ENCODE peak calls at places on chromosomes 5 and 9, in four cellular contexts. S is K562, B is GM12878, G is HepG2. M is an unnamed sample.

GRCh38 chr5:155147222-155147621 is 133.7 kb downstream of the KIF4B start:
- DNase-seq in S (peak; percentile 3), B (no peak), G (no peak), M (no peak)

GRCh38 chr9:88775037-88775471 is 216.2 kb upstream of the S1PR3 start:
- DNase-seq in S (peak; percentile 61), B (no peak), G (no peak), M (no peak)

GRCh38 chr5:38536968-38537367 is 19.5 kb downstream of the LIFR start:
- DNase-seq in S (no peak), B (no peak), G (no peak), M (no peak)

GRCh38 chr5:91166040-91166807 is 216.9 kb downstream of the ARRDC3 start:
- DNase-seq in S (no peak), B (no peak), G (no peak), M (no peak)

GRCh38 chr5:96990102-96990501 is 54.2 kb downstream of the LNPEP start:
- DNase-seq in S (no peak), B (no peak), G (no peak), M (no peak)

GRCh38 chr5:176741566-176742211 is 68.7 kb upstream of the UNC5A start:
- DNase-seq in S (no peak), B (no peak), G (no peak), M (no peak)

GRCh38 chr9:34496149-34496712 is 26.6 kb downstream of the ENHO start:
- DNase-seq in S (no peak), B (no peak), G (no peak), M (no peak)

GRCh38 chr9:79384506-79384905 is 187.3 kb upstream of the TLE4 start:
- DNase-seq in S (no peak), B (no peak), G (no peak), M (no peak)

GRCh38 chr9:100775912-100776311 is 198.0 kb downstream of the CAVIN4 start:
- DNase-seq in S (no peak), B (no peak), G (no peak), M (no peak)

GRCh38 chr9:108047264-108047663 is 557.7 kb upstream of the KLF4 start:
- DNase-seq in S (no peak), B (no peak), G (no peak), M (no peak)

GRCh38 chr9:113950195-113951031 is 74.3 kb downstream of the ZNF618 start:
- DNase-seq in S (no peak), B (no peak), G (no peak), M (no peak)

GRCh38 chr5:38641003-38641402 is 84.6 kb upstream of the LIFR start:
- DNase-seq in S (no peak), B (no peak), G (no peak), M (no peak)

GRCh38 chr5:114330916-114331531 is 30.8 kb upstream of the KCNN2 start:
- DNase-seq in S (no peak), B (no peak), G (no peak), M (no peak)

GRCh38 chr9:134365791-134366222 is 39.6 kb downstream of the RXRA start:
- DNase-seq in S (no peak), B (no peak), G (no peak), M (peak; percentile 25)

GRCh38 chr9:134365115-134365596 is 38.9 kb downstream of the RXRA start:
- DNase-seq in S (no peak), B (no peak), G (no peak), M (no peak)

GRCh38 chr9:134367796-134368490 is 41.7 kb downstream of the RXRA start:
- DNase-seq in S (no peak), B (no peak), G (no peak), M (no peak)

GRCh38 chr9:134367061-134367460 is 40.8 kb downstream of the RXRA start:
- DNase-seq in S (no peak), B (no peak), G (no peak), M (no peak)

DNA sequence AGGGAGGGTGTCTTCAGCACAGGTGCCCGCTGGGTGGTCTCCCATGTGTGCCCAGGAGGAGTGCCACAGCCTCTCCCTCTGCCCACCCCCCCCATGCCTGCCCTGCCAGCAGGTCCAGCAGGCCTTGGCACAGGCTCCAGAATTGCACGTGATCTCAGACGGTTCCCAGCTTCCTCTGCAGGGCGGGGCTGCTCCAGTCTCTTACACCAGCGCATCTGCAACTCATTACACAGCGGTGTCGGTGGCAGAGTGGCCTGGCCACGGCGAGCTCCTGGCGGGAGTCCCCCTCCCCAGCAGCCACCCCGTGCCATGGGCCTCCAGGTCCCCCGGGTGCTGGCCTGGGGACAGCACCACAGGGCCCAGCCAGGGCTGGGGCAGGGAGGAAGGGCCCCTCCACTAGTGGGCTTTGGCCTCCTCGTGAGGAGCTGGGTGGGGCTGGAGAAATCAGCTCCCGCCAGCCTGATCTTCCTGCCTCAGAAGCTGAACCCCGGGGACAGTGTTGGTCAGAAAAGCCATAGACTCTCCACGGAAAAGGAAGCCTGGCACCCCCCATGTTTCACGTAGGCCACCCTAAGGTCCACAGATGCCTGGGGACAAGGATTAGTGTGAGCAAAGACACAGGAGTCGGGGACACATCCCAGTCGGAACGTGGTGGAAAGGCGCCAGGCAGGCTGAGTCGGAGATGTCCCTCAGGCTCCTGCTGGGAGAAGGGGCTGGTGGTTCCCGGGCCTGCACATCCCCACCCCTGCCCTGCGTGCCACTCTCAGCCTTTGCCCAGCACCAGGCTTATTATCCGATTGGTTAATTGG is 40.2 kb downstream of the RXRA start:
- DNase-seq in S (no peak), B (no peak), G (no peak), M (no peak)
- TF ChIP-seq ETV6 in S (no peak), B (no peak), G (no peak), M (no peak)

DNA sequence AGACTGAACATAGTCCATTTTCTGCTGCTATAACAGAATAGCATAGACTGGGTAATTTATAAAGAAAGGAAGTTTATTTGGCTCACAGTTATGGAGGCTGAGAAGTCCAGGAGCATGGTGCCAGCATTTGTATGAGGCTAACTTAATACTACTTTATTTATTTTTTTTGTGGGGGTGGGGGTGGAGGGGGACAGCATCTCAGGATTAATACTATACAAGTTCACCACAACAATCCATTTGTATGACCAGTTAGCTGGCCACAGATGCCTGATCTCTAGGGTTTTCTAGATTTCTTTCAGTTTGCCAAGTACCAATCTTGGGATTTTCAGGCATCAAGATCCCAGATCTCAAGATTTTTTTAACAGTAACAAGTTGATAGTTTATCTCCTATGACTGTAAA is 20.3 kb downstream of the ANGPTL2 start:
- DNase-seq in S (no peak), B (no peak), G (no peak), M (no peak)
- TF ChIP-seq CREM in S (no peak), B (no peak), G (no peak), M (no peak)

DNA sequence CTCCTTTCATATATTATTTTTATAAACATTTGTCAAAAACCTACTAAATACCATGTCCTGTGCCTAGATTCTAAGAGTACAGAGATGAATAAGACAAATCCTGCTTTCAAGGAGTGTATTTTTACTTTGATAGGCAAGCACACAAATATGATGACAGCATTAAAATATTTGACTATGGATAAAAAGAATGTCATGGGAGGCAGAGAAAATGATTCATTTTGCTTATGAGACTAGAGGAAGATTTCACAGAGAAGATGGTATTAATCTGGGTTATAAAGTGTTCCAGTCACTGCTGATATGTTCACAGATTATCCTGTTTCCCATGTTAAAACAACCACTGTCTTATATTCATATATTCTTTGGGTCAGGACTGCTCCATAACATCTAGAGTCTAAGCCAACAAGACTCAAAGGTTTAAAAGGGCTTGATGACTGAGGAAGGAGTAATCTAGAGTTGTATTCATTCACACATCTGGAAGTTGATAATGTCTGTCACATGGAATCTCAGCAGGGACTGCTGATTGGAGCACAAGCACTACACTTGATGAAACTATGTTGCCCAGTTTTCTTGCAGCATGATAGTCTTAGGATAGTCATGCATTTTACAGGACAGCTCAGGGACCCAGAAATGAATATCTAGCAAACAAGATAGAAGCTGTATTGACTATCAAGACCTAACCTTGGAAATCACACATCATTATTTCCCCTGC is 79.4 kb downstream of the STARD4 start:
- DNase-seq in S (no peak), B (no peak), G (no peak), M (no peak)
- TF ChIP-seq ETV6 in S (no peak), B (no peak), G (no peak), M (no peak)

GRCh38 chr5:41003670-41004376 is 67.3 kb downstream of the MROH2B start:
- DNase-seq in S (no peak), B (no peak), G (no peak), M (no peak)
- TF ChIP-seq CREM in S (no peak), B (no peak), G (no peak), M (no peak)

GRCh38 chr5:159581502-159582249 is 251.4 kb upstream of the IL12B start:
- DNase-seq in S (no peak), B (no peak), G (no peak), M (no peak)
- TF ChIP-seq ETV6 in S (no peak), B (no peak), G (no peak), M (no peak)

GRCh38 chr5:93791520-93791972 is 50.1 kb upstream of the POU5F2 start:
- DNase-seq in S (no peak), B (no peak), G (peak; percentile 14), M (no peak)

GRCh38 chr5:93793159-93793781 is 51.9 kb upstream of the POU5F2 start:
- DNase-seq in S (no peak), B (no peak), G (no peak), M (no peak)

GRCh38 chr5:93787598-93787997 is 46.2 kb upstream of the POU5F2 start:
- DNase-seq in S (no peak), B (no peak), G (no peak), M (no peak)

GRCh38 chr5:93789173-93790070 is 48.0 kb upstream of the POU5F2 start:
- DNase-seq in S (no peak), B (no peak), G (no peak), M (no peak)

DNA sequence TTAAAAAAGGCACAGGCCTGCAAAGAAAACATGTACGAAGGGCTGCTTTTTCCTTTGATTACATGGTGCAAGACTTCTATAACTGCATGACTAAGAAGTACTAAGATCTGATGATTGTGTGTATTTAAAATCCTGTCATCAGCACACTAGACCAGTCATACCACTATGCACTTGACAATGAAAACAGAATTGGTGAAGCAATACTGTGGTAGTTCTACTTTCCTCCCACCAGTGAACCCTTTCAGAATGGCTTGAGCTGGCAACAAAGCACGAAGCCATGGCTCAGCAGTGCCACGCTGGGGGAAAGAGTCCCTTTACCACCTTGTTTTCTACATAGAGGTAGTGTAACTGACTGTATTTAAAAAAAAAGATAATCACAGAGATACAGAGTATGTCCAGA is 49.0 kb upstream of the POU5F2 start:
- DNase-seq in S (no peak), B (no peak), G (no peak), M (no peak)
- TF ChIP-seq CREM in S (no peak), B (no peak), G (no peak), M (no peak)

DNA sequence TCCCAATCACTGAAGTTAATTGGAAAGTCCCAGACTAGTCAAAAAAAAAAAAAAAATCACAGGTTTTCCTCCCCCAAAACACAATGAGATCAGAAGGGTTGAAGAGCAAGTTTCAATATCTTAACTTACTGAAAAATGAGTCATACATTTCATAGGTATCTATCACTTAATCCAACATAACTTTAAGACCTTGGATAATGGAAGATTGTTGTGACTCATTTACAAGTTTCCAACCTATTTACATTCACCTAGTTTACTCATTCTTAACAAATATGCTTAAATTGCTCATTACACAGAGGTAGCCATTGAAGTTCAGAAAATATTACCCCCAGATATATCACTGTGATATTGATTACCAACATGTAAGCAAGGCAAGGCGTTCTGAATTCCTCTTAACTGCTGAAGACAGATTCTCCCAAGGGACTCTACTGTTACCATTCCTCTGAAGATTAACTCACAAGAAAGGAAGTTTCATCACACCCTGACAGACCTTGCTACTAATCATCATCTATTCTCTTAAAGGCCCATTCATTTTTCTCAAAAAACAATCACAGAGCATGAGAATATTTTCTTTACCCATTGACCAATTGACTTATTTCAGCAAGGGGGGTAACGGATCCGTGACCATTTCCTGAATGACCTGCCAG is 563.8 kb downstream of the TLE1 start:
- DNase-seq in S (no peak), B (no peak), G (no peak), M (no peak)
- TF ChIP-seq ETV6 in S (no peak), B (no peak), G (no peak), M (no peak)

M was measured in WTC11.